ENCODE peak calls at places on chromosomes 13 and 19, in five cellular contexts. One of them, this sample, is unnamed.

GRCh38 chr13:97588993-97589392 is 155.0 kb downstream of the RAP2A start:
- DNase-seq in GM23248: no peak
- DNase-seq in PC-3: no peak
- DNase-seq in MM.1S: no peak
- DNase-seq in neural progenitor cell: no peak
- DNase-seq in this sample: no peak

GRCh38 chr13:90534617-90535340 is 812.7 kb upstream of the MIR17HG start:
- DNase-seq in neural progenitor cell: no peak
- DNase-seq in PC-3: no peak
- DNase-seq in MM.1S: no peak
- DNase-seq in GM23248: peak; percentile 30
- DNase-seq in this sample: no peak

GRCh38 chr13:113113846-113114271 is 8.3 kb downstream of the F7 start:
- DNase-seq in GM23248: no peak
- DNase-seq in MM.1S: no peak
- DNase-seq in PC-3: no peak
- DNase-seq in neural progenitor cell: no peak
- DNase-seq in this sample: no peak

GRCh38 chr19:5961969-5962945 is 15.7 kb downstream of the RANBP3 start:
- DNase-seq in neural progenitor cell: no peak
- DNase-seq in PC-3: peak; percentile 74
- DNase-seq in GM23248: peak; percentile 78
- DNase-seq in MM.1S: no peak
- DNase-seq in this sample: no peak

GRCh38 chr13:87778128-87778527 is 107.0 kb downstream of the SLITRK5 start:
- DNase-seq in PC-3: no peak
- DNase-seq in MM.1S: no peak
- DNase-seq in neural progenitor cell: no peak
- DNase-seq in GM23248: no peak
- DNase-seq in this sample: no peak

GRCh38 chr13:42119875-42120274 is 71.4 kb downstream of the DGKH start:
- DNase-seq in PC-3: no peak
- DNase-seq in GM23248: no peak
- DNase-seq in MM.1S: no peak
- DNase-seq in neural progenitor cell: no peak
- DNase-seq in this sample: no peak

GRCh38 chr13:84121456-84121855 is 239.2 kb upstream of the SLITRK1 start:
- DNase-seq in GM23248: no peak
- DNase-seq in MM.1S: no peak
- DNase-seq in neural progenitor cell: peak; percentile 40
- DNase-seq in PC-3: no peak
- DNase-seq in this sample: no peak

GRCh38 chr19:54100560-54100959 is at the start of gene OSCAR:
- DNase-seq in PC-3: no peak
- DNase-seq in GM23248: no peak
- DNase-seq in MM.1S: no peak
- DNase-seq in neural progenitor cell: no peak
- DNase-seq in this sample: no peak

GRCh38 chr13:112730157-112730671 is 40.4 kb downstream of the ATP11A start:
- DNase-seq in PC-3: no peak
- DNase-seq in neural progenitor cell: no peak
- DNase-seq in GM23248: no peak
- DNase-seq in MM.1S: no peak
- DNase-seq in this sample: no peak

DNA sequence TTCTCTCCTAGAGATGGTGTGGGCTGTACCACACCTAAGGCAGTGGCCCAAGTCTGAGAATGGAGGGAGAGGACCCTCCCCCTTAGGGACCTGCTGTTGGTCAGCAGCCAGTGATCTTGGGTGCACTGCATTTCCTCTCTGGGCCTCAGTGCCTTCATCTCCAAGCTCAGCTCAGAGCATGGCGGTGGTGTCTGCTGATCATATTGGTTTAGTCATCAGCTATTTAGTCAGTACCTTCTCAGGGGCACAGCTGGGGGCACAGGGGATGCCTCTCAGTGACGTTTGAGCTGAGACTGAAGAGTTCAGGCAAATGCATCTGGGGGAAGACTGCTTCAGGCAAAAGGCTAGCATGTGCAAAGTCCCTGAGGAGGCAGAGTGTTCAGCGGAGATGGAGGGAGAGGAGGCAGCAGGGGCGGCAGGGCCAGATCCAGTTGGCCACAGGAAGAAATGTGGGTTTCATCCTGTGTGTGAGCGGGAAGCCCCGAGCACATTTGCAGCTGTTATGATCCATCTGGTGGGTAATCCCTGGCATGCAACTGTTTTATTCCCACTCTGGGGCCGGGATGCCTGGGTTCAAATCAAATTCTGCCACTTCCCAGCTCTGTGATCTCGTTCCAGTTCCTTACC is 15.7 kb upstream of the PGLS start:
- DNase-seq in neural progenitor cell: no peak
- DNase-seq in GM23248: no peak
- DNase-seq in MM.1S: no peak
- DNase-seq in PC-3: no peak
- DNase-seq in this sample: no peak
- H3K4me1 ChIP-seq in neural progenitor cell: no peaks in the 10 kb centered on the region
- H3K4me1 ChIP-seq in GM23248: peaks cover 25% of the 10 kb centered on the region
- H3K4me1 ChIP-seq in MM.1S: no peaks in the 10 kb centered on the region
- H3K4me1 ChIP-seq in PC-3: no peaks in the 10 kb centered on the region
- H3K4me1 ChIP-seq in this sample: no peaks in the 10 kb centered on the region

GRCh38 chr13:50125556-50126377 is 110.5 kb downstream of the KCNRG start:
- DNase-seq in GM23248: peak; percentile 91
- DNase-seq in neural progenitor cell: peak; percentile 88
- DNase-seq in MM.1S: peak; percentile 82
- DNase-seq in PC-3: peak; percentile 53
- DNase-seq in this sample: peak; percentile 82

GRCh38 chr13:50128406-50129048 is 113.3 kb downstream of the KCNRG start:
- DNase-seq in neural progenitor cell: peak; percentile 58
- DNase-seq in GM23248: no peak
- DNase-seq in PC-3: no peak
- DNase-seq in MM.1S: peak; percentile 34
- DNase-seq in this sample: no peak

GRCh38 chr13:50127726-50128291 is 112.6 kb downstream of the KCNRG start:
- DNase-seq in MM.1S: no peak
- DNase-seq in GM23248: no peak
- DNase-seq in neural progenitor cell: peak; percentile 71
- DNase-seq in PC-3: no peak
- DNase-seq in this sample: no peak

GRCh38 chr13:50126378-50127016 is 111.3 kb downstream of the KCNRG start:
- DNase-seq in GM23248: peak; percentile 60
- DNase-seq in MM.1S: peak; percentile 30
- DNase-seq in neural progenitor cell: peak; percentile 48
- DNase-seq in PC-3: peak; percentile 20
- DNase-seq in this sample: peak; percentile 58

DNA sequence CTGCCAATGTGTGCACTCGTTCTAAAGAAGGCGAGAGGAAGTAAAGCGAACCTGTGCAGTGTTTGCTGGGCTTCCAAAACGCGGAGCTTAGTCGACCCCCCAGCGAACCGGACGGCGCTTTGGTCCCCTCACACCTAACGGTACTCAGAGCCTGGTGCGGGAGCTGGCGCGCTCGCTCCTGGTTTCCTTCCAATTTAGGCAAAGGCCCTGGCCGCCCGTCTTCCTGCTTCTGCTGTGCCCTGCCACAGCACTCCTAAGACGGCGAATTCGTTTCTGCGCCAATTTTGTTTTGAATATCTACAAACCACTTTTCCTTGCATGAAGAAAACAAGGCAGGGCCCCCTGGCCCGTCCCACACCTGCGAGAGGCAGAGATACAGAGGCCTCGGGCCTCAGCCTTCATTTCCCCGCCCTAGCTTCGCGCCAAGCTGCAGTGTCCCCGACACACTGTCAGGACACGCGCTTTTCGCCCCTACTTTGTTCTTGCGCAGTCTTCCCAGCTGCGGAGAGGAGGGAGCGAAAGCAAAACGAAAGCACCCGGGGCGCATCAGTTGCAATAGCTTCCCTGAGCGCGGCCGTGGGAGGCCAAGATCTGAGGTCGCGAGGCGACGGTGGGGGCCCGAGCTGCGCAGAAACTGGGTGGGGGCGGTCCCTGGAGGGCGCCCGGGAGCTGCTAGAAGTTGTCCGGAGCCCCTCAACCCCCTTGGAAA is 111.9 kb downstream of the KCNRG start:
- DNase-seq in MM.1S: no peak
- DNase-seq in PC-3: no peak
- DNase-seq in neural progenitor cell: peak; percentile 75
- DNase-seq in GM23248: peak; percentile 69
- DNase-seq in this sample: no peak
- H3F3A ChIP-seq in MM.1S: peaks cover 22% of the 10 kb centered on the region
- H3F3A ChIP-seq in PC-3: no peaks in the 10 kb centered on the region
- H3F3A ChIP-seq in neural progenitor cell: peaks cover 52% of the 10 kb centered on the region
- H3F3A ChIP-seq in GM23248: peaks cover 23% of the 10 kb centered on the region
- H3F3A ChIP-seq in this sample: peaks cover 21% of the 10 kb centered on the region

GRCh38 chr13:50130686-50131051 is 115.4 kb downstream of the KCNRG start:
- DNase-seq in MM.1S: peak; percentile 17
- DNase-seq in GM23248: peak; percentile 79
- DNase-seq in neural progenitor cell: peak; percentile 69
- DNase-seq in PC-3: peak; percentile 21
- DNase-seq in this sample: peak; percentile 24
- H3K4me1 ChIP-seq in MM.1S: peaks cover 22% of the 10 kb centered on the region
- H3K4me1 ChIP-seq in GM23248: peaks cover 7% of the 10 kb centered on the region
- H3K4me1 ChIP-seq in neural progenitor cell: peaks cover 51% of the 10 kb centered on the region
- H3K4me1 ChIP-seq in PC-3: peaks cover 13% of the 10 kb centered on the region
- H3K4me1 ChIP-seq in this sample: peaks cover 16% of the 10 kb centered on the region

GRCh38 chr19:1611353-1611752 is 6.1 kb upstream of the UQCR11 start:
- DNase-seq in neural progenitor cell: no peak
- DNase-seq in PC-3: no peak
- DNase-seq in MM.1S: no peak
- DNase-seq in GM23248: no peak
- DNase-seq in this sample: no peak

GRCh38 chr19:1610579-1610978 is 5.3 kb upstream of the UQCR11 start:
- DNase-seq in PC-3: no peak
- DNase-seq in MM.1S: no peak
- DNase-seq in GM23248: no peak
- DNase-seq in neural progenitor cell: no peak
- DNase-seq in this sample: no peak

GRCh38 chr19:1609680-1610474 is 4.6 kb upstream of the UQCR11 start:
- DNase-seq in neural progenitor cell: no peak
- DNase-seq in PC-3: no peak
- DNase-seq in GM23248: no peak
- DNase-seq in MM.1S: no peak
- DNase-seq in this sample: no peak

GRCh38 chr19:1606138-1606651 is 933 bp upstream of the UQCR11 start:
- DNase-seq in PC-3: no peak
- DNase-seq in MM.1S: no peak
- DNase-seq in neural progenitor cell: no peak
- DNase-seq in GM23248: no peak
- DNase-seq in this sample: no peak

DNA sequence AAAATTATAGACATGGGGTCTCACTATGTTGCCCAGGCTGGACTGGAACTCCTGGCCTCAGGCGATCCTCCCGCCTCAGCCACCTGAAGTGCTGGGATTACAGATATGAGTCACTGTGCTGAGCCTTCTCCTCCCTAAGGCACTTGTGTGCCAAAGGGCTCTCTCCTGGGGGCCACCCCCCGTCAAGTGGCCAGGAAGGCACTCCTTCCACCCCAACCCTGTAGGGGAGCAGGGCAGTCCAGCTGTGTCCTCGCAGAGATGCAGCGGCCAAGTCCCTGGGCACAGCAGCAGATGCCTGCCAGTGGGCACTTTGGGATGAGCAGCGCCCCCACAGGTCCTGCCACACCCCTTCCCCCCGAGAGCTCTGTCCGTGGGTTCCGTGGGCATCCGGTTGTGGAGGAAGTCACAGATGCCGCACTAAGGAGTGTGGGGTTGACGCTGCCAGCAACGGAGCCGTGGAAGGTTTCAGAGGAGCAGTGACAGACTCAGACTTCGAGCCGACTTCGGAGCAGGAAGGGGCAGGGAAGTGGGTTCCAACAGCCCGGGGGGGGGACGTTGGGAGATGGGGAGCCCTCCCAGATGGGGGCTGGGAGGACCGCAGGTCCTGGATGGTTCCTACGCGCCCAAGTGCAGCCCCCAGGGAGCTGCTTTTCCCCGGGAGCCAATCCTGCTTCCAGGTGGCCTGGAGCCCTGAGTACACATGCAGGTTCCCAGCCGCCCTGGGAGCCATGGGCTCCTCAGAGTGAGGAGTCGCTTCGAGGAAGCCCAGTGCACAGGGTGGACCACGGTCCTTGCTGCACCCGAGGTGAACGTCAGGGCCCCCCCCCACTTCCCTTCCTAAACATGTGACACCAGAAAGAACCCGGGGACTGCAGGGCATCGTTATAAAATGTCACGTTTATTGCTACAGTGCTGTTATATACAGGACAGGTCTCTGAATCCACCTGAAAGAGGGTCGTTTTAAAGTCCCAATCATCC is 3.4 kb upstream of the UQCR11 start:
- DNase-seq in GM23248: peak; percentile 7
- DNase-seq in MM.1S: no peak
- DNase-seq in PC-3: peak; percentile 58
- DNase-seq in neural progenitor cell: no peak
- DNase-seq in this sample: peak; percentile 53
- H3F3A ChIP-seq in GM23248: peaks cover 12% of the 10 kb centered on the region
- H3F3A ChIP-seq in MM.1S: peaks cover 56% of the 10 kb centered on the region
- H3F3A ChIP-seq in PC-3: no peaks in the 10 kb centered on the region
- H3F3A ChIP-seq in neural progenitor cell: peaks cover 56% of the 10 kb centered on the region
- H3F3A ChIP-seq in this sample: peaks cover 23% of the 10 kb centered on the region

GRCh38 chr19:17303940-17304267 is 679 bp upstream of the ABHD8 start:
- DNase-seq in neural progenitor cell: no peak
- DNase-seq in MM.1S: no peak
- DNase-seq in GM23248: peak; percentile 62
- DNase-seq in PC-3: no peak
- DNase-seq in this sample: no peak

GRCh38 chr19:17306285-17306714 is 628 bp downstream of the MRPL34 start:
- DNase-seq in MM.1S: no peak
- DNase-seq in PC-3: peak; percentile 33
- DNase-seq in GM23248: no peak
- DNase-seq in neural progenitor cell: peak; percentile 77
- DNase-seq in this sample: no peak

GRCh38 chr19:17304386-17305047 is 1.2 kb upstream of the MRPL34 start:
- DNase-seq in neural progenitor cell: no peak
- DNase-seq in PC-3: no peak
- DNase-seq in GM23248: no peak
- DNase-seq in MM.1S: no peak
- DNase-seq in this sample: no peak

GRCh38 chr19:17305211-17305516 is 508 bp upstream of the MRPL34 start:
- DNase-seq in MM.1S: no peak
- DNase-seq in PC-3: no peak
- DNase-seq in neural progenitor cell: no peak
- DNase-seq in GM23248: no peak
- DNase-seq in this sample: no peak

GRCh38 chr19:17305517-17306284 is at the start of gene MRPL34:
- DNase-seq in PC-3: peak; percentile 99
- DNase-seq in MM.1S: peak; percentile 100
- DNase-seq in neural progenitor cell: peak; percentile 100
- DNase-seq in GM23248: peak; percentile 98
- DNase-seq in this sample: peak; percentile 99
- H3K4me1 ChIP-seq in PC-3: peaks cover 29% of the 10 kb centered on the region
- H3K4me1 ChIP-seq in MM.1S: peaks cover 23% of the 10 kb centered on the region
- H3K4me1 ChIP-seq in neural progenitor cell: peaks cover 13% of the 10 kb centered on the region
- H3K4me1 ChIP-seq in GM23248: peaks cover 28% of the 10 kb centered on the region
- H3K4me1 ChIP-seq in this sample: peaks cover 45% of the 10 kb centered on the region